ENCODE peak calls at places on chromosomes 4 and X, in nine cellular contexts. J is tibial nerve; Y is A549; Q is SJSA1; C is stomach; T is fibroblast of lung; U is substantia nigra; B is lower lobe of right lung; D is CD4-positive, alpha-beta T cell. M is an unnamed sample.

GRCh38 chr4:11158971-11159370 is 269.7 kb downstream of the HS3ST1 start:
- DNase-seq in J (no peak), Y (no peak), Q (no peak), C (no peak), T (no peak), U (no peak), B (no peak), D (no peak), M (peak)

GRCh38 chrX:130109429-130110378 is 593 bp downstream of the ELF4 start:
- DNase-seq in J (no peak), Y (peak), Q (no peak), C (no peak), T (peak), U (no peak), B (peak), D (no peak), M (no peak)

GRCh38 chrX:154436597-154437397 is at the start of gene GDI1:
- DNase-seq in J (no peak), Y (peak), Q (peak), C (peak), T (peak), U (no peak), B (peak), D (peak), M (no peak)

GRCh38 chr4:15714141-15714540 is 11.3 kb downstream of the BST1 start:
- DNase-seq in J (no peak), Y (no peak), Q (no peak), C (no peak), T (no peak), U (no peak), B (no peak), D (no peak), M (no peak)

GRCh38 chr4:56466910-56467283 is 520 bp upstream of the SRP72 start:
- DNase-seq in J (no peak), Y (no peak), Q (no peak), C (no peak), T (no peak), U (no peak), B (no peak), D (no peak), M (no peak)

GRCh38 chr4:70945452-70946055 is 43.4 kb downstream of the MOB1B start:
- DNase-seq in J (no peak), Y (no peak), Q (peak), C (no peak), T (no peak), U (no peak), B (no peak), D (no peak), M (no peak)

GRCh38 chr4:48375651-48376291 is 34.4 kb downstream of the SLAIN2 start:
- DNase-seq in J (no peak), Y (peak), Q (peak), C (peak), T (peak), U (no peak), B (no peak), D (no peak), M (no peak)

GRCh38 chrX:124573458-124573857 is 227.1 kb downstream of the SH2D1A start:
- DNase-seq in J (no peak), Y (no peak), Q (no peak), C (no peak), T (no peak), U (no peak), B (no peak), D (no peak), M (no peak)

GRCh38 chrX:153963546-153963945 is 8.1 kb downstream of the HCFC1 start:
- DNase-seq in J (no peak), Y (no peak), Q (no peak), C (no peak), T (no peak), U (no peak), B (no peak), D (no peak), M (no peak)

GRCh38 chr4:122930877-122931276 is 8.5 kb upstream of the NUDT6 start:
- DNase-seq in J (no peak), Y (no peak), Q (peak), C (no peak), T (peak), U (no peak), B (no peak), D (no peak), M (no peak)

GRCh38 chr4:47674173-47674572 is 163.7 kb downstream of the CORIN start:
- DNase-seq in J (no peak), Y (no peak), Q (no peak), C (no peak), T (no peak), U (no peak), B (no peak), D (no peak), M (no peak)

GRCh38 chr4:120636120-120636630 is 286.4 kb downstream of the PRDM5 start:
- DNase-seq in J (no peak), Y (no peak), Q (no peak), C (no peak), T (no peak), U (no peak), B (no peak), D (no peak), M (no peak)

GRCh38 chrX:53048169-53049126 is at the start of gene GPR173:
- DNase-seq in J (peak), Y (no peak), Q (peak), C (no peak), T (peak), U (peak), B (peak), D (no peak), M (no peak)

GRCh38 chr4:26238782-26239647 is 81.8 kb upstream of the RBPJ start:
- DNase-seq in J (no peak), Y (no peak), Q (peak), C (no peak), T (peak), U (peak), B (no peak), D (no peak), M (no peak)

GRCh38 chrX:11449613-11450012 is 156.4 kb downstream of the AMELX start:
- DNase-seq in J (no peak), Y (no peak), Q (no peak), C (no peak), T (no peak), U (no peak), B (no peak), D (no peak), M (no peak)

GRCh38 chr4:153645183-153645582 is 38.9 kb upstream of the TLR2 start:
- DNase-seq in J (no peak), Y (no peak), Q (no peak), C (no peak), T (no peak), U (no peak), B (no peak), D (no peak), M (no peak)

GRCh38 chr4:145507636-145508035 is 26.0 kb downstream of the SMAD1 start:
- DNase-seq in J (no peak), Y (peak), Q (peak), C (no peak), T (peak), U (no peak), B (no peak), D (no peak), M (no peak)

GRCh38 chrX:66760648-66761047 is 121.8 kb upstream of the EDA2R start:
- DNase-seq in J (no peak), Y (peak), Q (peak), C (no peak), T (no peak), U (no peak), B (no peak), D (no peak), M (no peak)

GRCh38 chr4:7962609-7963508 is 23.2 kb upstream of the AFAP1 start:
- DNase-seq in J (no peak), Y (no peak), Q (no peak), C (no peak), T (no peak), U (no peak), B (no peak), D (no peak), M (no peak)

GRCh38 chr4:148015058-148015457 is 283.2 kb downstream of the ARHGAP10 start:
- DNase-seq in J (no peak), Y (no peak), Q (no peak), C (no peak), T (no peak), U (no peak), B (no peak), D (no peak), M (no peak)

GRCh38 chr4:81852031-81852715 is 380.5 kb upstream of the RASGEF1B start:
- DNase-seq in J (no peak), Y (no peak), Q (no peak), C (no peak), T (no peak), U (no peak), B (no peak), D (no peak), M (no peak)

GRCh38 chrX:49162620-49163019 is at the start of gene MAGIX:
- DNase-seq in J (no peak), Y (no peak), Q (no peak), C (peak), T (no peak), U (no peak), B (no peak), D (no peak), M (no peak)

GRCh38 chr4:71206763-71207162 is 132.1 kb upstream of the SLC4A4 start:
- DNase-seq in J (no peak), Y (no peak), Q (no peak), C (no peak), T (peak), U (no peak), B (no peak), D (no peak), M (no peak)

GRCh38 chr4:126264839-126265238 is 950.1 kb downstream of the FAT4 start:
- DNase-seq in J (no peak), Y (no peak), Q (peak), C (no peak), T (peak), U (no peak), B (no peak), D (no peak), M (no peak)

GRCh38 chrX:65831268-65831667 is 163.8 kb downstream of the MSN start:
- DNase-seq in J (no peak), Y (no peak), Q (no peak), C (no peak), T (no peak), U (no peak), B (no peak), D (no peak), M (no peak)

GRCh38 chr4:137611998-137612700 is 79.9 kb upstream of the PCDH18 start:
- DNase-seq in J (no peak), Y (no peak), Q (no peak), C (no peak), T (no peak), U (no peak), B (no peak), D (no peak), M (no peak)

GRCh38 chr4:151646322-151646721 is 114.5 kb downstream of the GATB start:
- DNase-seq in J (no peak), Y (no peak), Q (no peak), C (no peak), T (no peak), U (no peak), B (no peak), D (no peak), M (no peak)

GRCh38 chr4:156751486-156751885 is 220.1 kb downstream of the PDGFC start:
- DNase-seq in J (no peak), Y (no peak), Q (peak), C (no peak), T (no peak), U (no peak), B (no peak), D (no peak), M (no peak)

GRCh38 chr4:161581262-161581661 is 582.5 kb downstream of the FSTL5 start:
- DNase-seq in J (no peak), Y (peak), Q (no peak), C (no peak), T (peak), U (no peak), B (no peak), D (no peak), M (peak)

GRCh38 chrX:11725631-11726442 is 32.2 kb upstream of the MSL3 start:
- DNase-seq in J (no peak), Y (no peak), Q (no peak), C (no peak), T (no peak), U (no peak), B (no peak), D (no peak), M (no peak)

GRCh38 chr4:104589264-104589868 is 94.7 kb upstream of the CXXC4 start:
- DNase-seq in J (no peak), Y (no peak), Q (no peak), C (no peak), T (peak), U (no peak), B (no peak), D (no peak), M (no peak)

GRCh38 chr4:121472937-121473721 is 92.3 kb upstream of the QRFPR start:
- DNase-seq in J (no peak), Y (no peak), Q (no peak), C (no peak), T (no peak), U (no peak), B (no peak), D (no peak), M (no peak)

GRCh38 chr4:185142911-185143595 is at the start of gene SLC25A4:
- DNase-seq in J (peak), Y (peak), Q (peak), C (peak), T (peak), U (peak), B (peak), D (peak), M (peak)

GRCh38 chrX:10379848-10380247 is 223.1 kb downstream of the CLCN4 start:
- DNase-seq in J (no peak), Y (no peak), Q (no peak), C (no peak), T (peak), U (no peak), B (no peak), D (no peak), M (no peak)

GRCh38 chr4:27066591-27066990 is 205.9 kb downstream of the STIM2 start:
- DNase-seq in J (no peak), Y (no peak), Q (no peak), C (peak), T (no peak), U (no peak), B (peak), D (no peak), M (peak)

GRCh38 chrX:356385-357034 is 30.2 kb downstream of the PPP2R3B start:
- DNase-seq in J (no peak), Y (no peak), Q (no peak), C (no peak), T (no peak), U (no peak), B (peak), D (no peak), M (no peak)

GRCh38 chrX:133880032-133880443 is 105.4 kb downstream of the GPC3 start:
- DNase-seq in J (no peak), Y (no peak), Q (no peak), C (no peak), T (no peak), U (no peak), B (no peak), D (no peak), M (no peak)

GRCh38 chr4:71269241-71269640 is 69.6 kb upstream of the SLC4A4 start:
- DNase-seq in J (no peak), Y (no peak), Q (no peak), C (no peak), T (no peak), U (no peak), B (no peak), D (no peak), M (no peak)

GRCh38 chr4:11149612-11150259 is 279.0 kb downstream of the HS3ST1 start:
- DNase-seq in J (no peak), Y (no peak), Q (no peak), C (no peak), T (no peak), U (no peak), B (no peak), D (no peak), M (no peak)

GRCh38 chrX:68658530-68658929 is 11.1 kb downstream of the STARD8 start:
- DNase-seq in J (no peak), Y (no peak), Q (no peak), C (no peak), T (peak), U (no peak), B (no peak), D (no peak), M (no peak)

GRCh38 chr4:95513022-95513421 is 35.8 kb downstream of the UNC5C start:
- DNase-seq in J (no peak), Y (no peak), Q (no peak), C (no peak), T (no peak), U (no peak), B (no peak), D (no peak), M (no peak)

GRCh38 chr4:95511477-95511876 is 37.3 kb downstream of the UNC5C start:
- DNase-seq in J (no peak), Y (no peak), Q (no peak), C (no peak), T (no peak), U (no peak), B (no peak), D (no peak), M (no peak)

GRCh38 chr4:95510877-95511276 is 37.9 kb downstream of the UNC5C start:
- DNase-seq in J (no peak), Y (no peak), Q (no peak), C (no peak), T (no peak), U (no peak), B (no peak), D (no peak), M (no peak)

GRCh38 chr4:95517799-95518198 is 31.0 kb downstream of the UNC5C start:
- DNase-seq in J (no peak), Y (no peak), Q (no peak), C (no peak), T (no peak), U (no peak), B (no peak), D (no peak), M (no peak)

GRCh38 chr4:95516528-95517011 is 32.2 kb downstream of the UNC5C start:
- DNase-seq in J (no peak), Y (no peak), Q (no peak), C (no peak), T (peak), U (no peak), B (no peak), D (no peak), M (no peak)
- H3K27ac ChIP-seq in J (no peak), Y (no peak), Q (no peak), C (peak), T (no peak), U (peak), B (no peak), D (no peak), M (no peak)

GRCh38 chr4:36172650-36173049 is 71.7 kb downstream of the ARAP2 start:
- DNase-seq in J (no peak), Y (no peak), Q (no peak), C (no peak), T (no peak), U (no peak), B (no peak), D (no peak), M (no peak)
- H3K27ac ChIP-seq in J (no peak), Y (no peak), Q (no peak), C (no peak), T (no peak), U (peak), B (no peak), D (no peak), M (no peak)

DNA sequence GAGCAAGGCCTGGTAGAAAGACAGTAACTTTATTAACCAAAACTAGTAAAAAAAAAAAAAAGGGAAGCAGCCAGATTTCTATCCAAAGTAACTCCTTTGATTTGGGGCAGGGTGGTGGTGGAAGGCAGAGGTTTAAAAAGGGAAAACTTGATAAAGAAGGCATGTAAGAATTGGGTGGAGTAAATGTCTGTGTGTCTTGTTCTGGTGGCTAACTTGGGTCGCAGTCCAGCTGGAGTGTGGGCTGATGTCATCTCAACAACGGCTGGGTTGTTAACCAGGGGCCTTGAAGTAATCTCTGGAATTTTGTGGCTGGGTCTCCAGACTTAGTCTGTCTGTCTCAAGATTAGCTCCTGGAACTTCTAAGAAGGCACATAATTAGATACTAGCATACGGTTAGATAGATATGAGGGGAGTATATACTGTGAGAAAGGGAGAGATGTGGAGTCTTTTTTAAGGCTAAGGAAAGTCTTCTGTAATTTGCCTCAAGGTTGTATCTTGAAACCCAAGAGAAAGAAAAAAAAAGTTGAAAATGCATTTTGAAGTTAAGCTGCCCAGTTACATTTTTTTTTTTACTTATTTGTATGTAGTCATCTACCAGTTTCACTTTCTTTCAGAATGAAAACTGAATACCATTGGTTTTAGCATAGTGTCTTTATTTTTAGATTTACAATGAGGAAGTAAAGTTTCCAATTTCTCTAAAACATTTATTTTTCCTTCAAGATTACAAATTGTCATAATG is 48.3 kb downstream of the MTHFD2L start:
- DNase-seq in J (no peak), Y (no peak), Q (peak), C (no peak), T (peak), U (no peak), B (no peak), D (no peak), M (no peak)
- H3K27ac ChIP-seq in J (peak), Y (no peak), Q (peak), C (peak), T (no peak), U (no peak), B (no peak), D (no peak), M (no peak)

GRCh38 chrX:109487640-109488039 is 5.8 kb upstream of the GUCY2F start:
- DNase-seq in J (no peak), Y (no peak), Q (no peak), C (no peak), T (no peak), U (no peak), B (no peak), D (no peak), M (no peak)
- H3K27ac ChIP-seq in J (no peak), Y (no peak), Q (no peak), C (no peak), T (no peak), U (no peak), B (no peak), D (no peak), M (peak)

DNA sequence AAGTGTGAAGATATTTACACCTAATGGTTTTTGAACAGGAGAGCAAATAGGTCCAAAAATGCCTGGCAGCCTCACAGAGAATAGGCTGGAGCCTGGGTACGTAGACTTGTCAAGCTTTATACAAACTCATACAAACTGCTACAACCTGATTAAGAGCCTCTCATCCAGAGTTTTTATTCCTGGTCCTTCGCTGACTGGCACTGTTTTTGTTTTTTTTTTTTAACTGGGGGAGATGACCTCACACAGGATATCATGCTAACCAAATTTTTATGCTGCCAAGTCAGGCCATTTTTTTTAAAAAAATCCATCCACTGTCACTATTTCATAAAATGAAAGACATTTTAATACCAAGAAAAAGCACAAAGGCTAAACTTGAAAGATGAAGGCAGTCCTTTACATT is 1.9 kb downstream of the FAM114A1 start:
- DNase-seq in J (no peak), Y (no peak), Q (no peak), C (no peak), T (no peak), U (no peak), B (no peak), D (no peak), M (no peak)
- H3K27ac ChIP-seq in J (peak), Y (no peak), Q (no peak), C (peak), T (peak), U (no peak), B (peak), D (no peak), M (no peak)

DNA sequence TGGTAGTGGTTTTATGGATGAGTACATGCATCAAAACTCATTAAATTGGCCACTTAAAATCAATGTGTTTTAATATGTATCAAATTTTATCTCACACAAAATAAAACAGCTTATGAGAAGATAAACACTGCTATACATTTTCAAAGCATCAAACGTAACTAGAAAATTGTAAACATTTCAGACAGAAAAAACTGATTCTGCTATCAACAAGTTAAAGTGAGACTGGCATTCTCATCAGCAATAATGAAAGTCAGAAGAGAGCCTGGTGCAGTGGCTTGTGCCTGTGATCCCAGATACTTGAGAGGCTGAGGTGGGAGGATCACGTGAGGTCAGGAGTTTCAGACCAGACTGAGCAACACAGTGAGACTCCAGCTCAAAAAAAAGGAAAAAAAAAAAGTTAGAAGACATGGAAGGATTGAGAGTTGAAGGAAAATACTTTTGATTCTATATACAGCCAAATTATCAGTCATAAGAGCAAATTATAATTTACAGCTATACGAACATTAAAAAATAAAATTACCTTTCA is 2.9 kb downstream of the TBCK start:
- DNase-seq in J (no peak), Y (no peak), Q (no peak), C (no peak), T (no peak), U (no peak), B (no peak), D (no peak), M (no peak)
- H3K27ac ChIP-seq in J (no peak), Y (no peak), Q (no peak), C (no peak), T (peak), U (no peak), B (no peak), D (no peak), M (no peak)

GRCh38 chr4:155392486-155393184 is 15.9 kb upstream of the MAP9 start:
- DNase-seq in J (no peak), Y (peak), Q (peak), C (no peak), T (peak), U (no peak), B (no peak), D (no peak), M (no peak)
- H3K27ac ChIP-seq in J (no peak), Y (peak), Q (peak), C (peak), T (peak), U (no peak), B (no peak), D (no peak), M (no peak)

M was measured in HL-60.